ENCODE peak calls at places on chromosomes 5 and 9, in eight cellular contexts. L is fibroblast of pulmonary artery, Y is IMR-90, D is epithelial cell of esophagus, G is MM.1S, R is heart left ventricle, S is AG09309, K is AG10803. A is an unnamed sample.

GRCh38 chr5:73826761-73827450 is 200.9 kb downstream of the ARHGEF28 start:
- DNase-seq in L (peak; percentile 71), Y (peak; percentile 93), D (peak; percentile 98), G (no peak), R (no peak), S (peak; percentile 63), K (peak; percentile 80), A (peak; percentile 85)

GRCh38 chr5:136522217-136522956 is 157.0 kb upstream of the TRPC7 start:
- DNase-seq in L (no peak), Y (no peak), D (no peak), G (no peak), R (no peak), S (no peak), K (no peak), A (no peak)

GRCh38 chr9:35675732-35676392 is 2.1 kb downstream of the CA9 start:
- DNase-seq in L (no peak), Y (no peak), D (no peak), G (no peak), R (peak; percentile 60), S (no peak), K (no peak), A (no peak)

GRCh38 chr5:156879665-156880285 is 29.7 kb downstream of the PPP1R2B start:
- DNase-seq in L (no peak), Y (no peak), D (no peak), G (peak; percentile 94), R (no peak), S (no peak), K (no peak), A (no peak)

GRCh38 chr5:172364773-172365172 is 81.2 kb upstream of the UBTD2 start:
- DNase-seq in L (peak; percentile 26), Y (no peak), D (no peak), G (peak; percentile 50), R (no peak), S (no peak), K (no peak), A (no peak)

GRCh38 chr5:45491368-45491767 is 204.8 kb downstream of the HCN1 start:
- DNase-seq in L (no peak), Y (no peak), D (no peak), G (no peak), R (no peak), S (no peak), K (no peak), A (no peak)

GRCh38 chr9:82540175-82540574 is 522.8 kb downstream of the RASEF start:
- DNase-seq in L (no peak), Y (no peak), D (peak; percentile 96), G (no peak), R (no peak), S (no peak), K (no peak), A (no peak)

GRCh38 chr9:113343732-113344231 is 3.7 kb upstream of the WDR31 start:
- DNase-seq in L (peak; percentile 65), Y (no peak), D (peak; percentile 8), G (peak; percentile 41), R (peak; percentile 92), S (peak; percentile 7), K (peak; percentile 35), A (peak; percentile 10)

GRCh38 chr5:102561894-102562760 is 63.3 kb upstream of the SLCO6A1 start:
- DNase-seq in L (peak; percentile 21), Y (peak; percentile 1), D (peak; percentile 35), G (peak; percentile 24), R (no peak), S (no peak), K (peak; percentile 15), A (peak; percentile 19)

GRCh38 chr9:98222885-98223640 is 30.6 kb upstream of the CORO2A start:
- DNase-seq in L (peak; percentile 97), Y (peak; percentile 99), D (peak; percentile 99), G (no peak), R (no peak), S (peak; percentile 99), K (peak; percentile 100), A (peak; percentile 99)

GRCh38 chr9:18910858-18911257 is 122.2 kb downstream of the SAXO1 start:
- DNase-seq in L (no peak), Y (peak; percentile 53), D (no peak), G (no peak), R (no peak), S (no peak), K (no peak), A (no peak)

GRCh38 chr9:124010665-124011321 is 775 bp upstream of the LHX2 start:
- DNase-seq in L (peak; percentile 28), Y (no peak), D (no peak), G (no peak), R (no peak), S (no peak), K (peak; percentile 35), A (no peak)

GRCh38 chr5:15794117-15794985 is 294.4 kb downstream of the FBXL7 start:
- DNase-seq in L (peak; percentile 64), Y (peak; percentile 24), D (peak; percentile 13), G (peak; percentile 64), R (no peak), S (no peak), K (no peak), A (no peak)

GRCh38 chr9:137813651-137814415 is 63.7 kb upstream of the CACNA1B start:
- DNase-seq in L (no peak), Y (no peak), D (peak; percentile 92), G (no peak), R (no peak), S (no peak), K (no peak), A (no peak)

GRCh38 chr5:72412283-72413055 is 92.3 kb downstream of the PTCD2 start:
- DNase-seq in L (peak; percentile 74), Y (peak; percentile 65), D (no peak), G (no peak), R (no peak), S (peak; percentile 60), K (peak; percentile 89), A (peak; percentile 58)
- TF ChIP-seq CTCF in L (peak; percentile 39), Y (peak; percentile 51), D (no peak), G (no peak), R (no peak), S (peak; percentile 68), K (peak; percentile 83), A (peak; percentile 35)

DNA sequence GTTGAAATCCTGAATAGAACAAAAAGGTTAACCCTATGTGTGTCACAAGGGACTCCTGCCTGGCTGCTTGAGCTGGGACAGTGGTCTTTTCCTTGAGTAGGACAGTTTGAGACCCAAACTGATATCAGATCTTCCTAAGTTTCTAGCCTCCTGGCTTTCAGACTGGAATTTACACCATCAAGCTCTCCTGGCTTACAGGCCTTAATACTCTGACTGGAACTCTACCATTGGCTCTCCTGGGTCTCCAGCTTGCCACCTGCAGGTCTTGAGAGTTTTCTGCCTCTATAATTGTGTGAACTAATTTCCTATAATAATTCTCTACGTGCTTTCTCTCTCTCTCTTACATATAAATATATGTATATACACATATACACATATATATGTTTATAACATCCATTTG is 112.5 kb downstream of the PRR16 start:
- DNase-seq in L (no peak), Y (no peak), D (no peak), G (no peak), R (no peak), S (no peak), K (no peak), A (no peak)
- TF ChIP-seq CTCF in L (no peak), Y (no peak), D (no peak), G (no peak), R (no peak), S (no peak), K (no peak), A (no peak)

DNA sequence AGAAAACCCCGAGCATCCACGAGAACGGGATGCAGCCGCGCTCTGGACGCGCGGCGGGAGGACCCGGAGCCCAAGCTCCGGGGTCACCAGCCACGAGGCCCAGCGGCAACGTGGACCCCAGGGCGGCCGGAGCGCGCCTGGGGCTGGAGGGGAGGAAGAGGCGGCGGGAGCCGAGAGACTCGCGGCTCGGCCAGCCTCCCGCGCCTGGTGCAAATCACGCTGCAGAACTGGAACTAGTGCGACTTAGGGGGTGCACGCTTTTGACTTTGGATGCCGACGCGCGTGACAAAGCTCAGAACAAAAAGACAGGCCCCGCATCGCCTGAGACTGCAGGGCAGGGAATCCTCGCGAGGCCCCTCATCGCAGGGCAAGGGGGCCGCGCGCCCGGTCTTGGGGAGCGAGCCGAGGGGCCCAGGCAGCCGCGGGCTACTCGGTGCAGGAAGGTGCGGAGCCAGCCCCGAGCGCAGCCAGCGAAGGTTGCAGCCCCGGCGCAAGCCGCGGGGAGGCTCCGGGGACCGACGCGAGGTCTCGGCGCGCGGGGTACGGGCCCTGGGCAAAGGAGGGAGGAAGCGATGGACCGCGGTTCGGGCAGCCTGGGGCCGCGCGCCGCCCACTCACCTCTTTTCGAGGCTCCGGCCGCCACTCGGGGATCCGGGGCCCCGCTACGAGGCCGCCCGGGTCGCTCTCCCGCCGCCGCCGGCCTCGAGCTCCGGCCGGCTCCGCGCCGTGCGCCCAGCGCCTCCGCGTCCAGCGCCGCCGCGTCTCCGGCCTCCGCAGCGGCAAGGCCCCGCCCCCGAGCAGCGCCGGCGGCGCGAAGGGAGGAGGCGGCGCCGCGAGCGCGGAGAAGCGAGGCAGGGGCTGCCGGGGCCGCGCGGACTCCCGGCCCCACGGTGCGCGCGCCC is at the start of gene GOLM1:
- DNase-seq in L (peak; percentile 63), Y (peak; percentile 60), D (peak; percentile 70), G (peak; percentile 69), R (peak; percentile 55), S (no peak), K (peak; percentile 62), A (peak; percentile 49)
- TF ChIP-seq CTCF in L (no peak), Y (no peak), D (no peak), G (peak; percentile 15), R (no peak), S (no peak), K (no peak), A (peak; percentile 23)

GRCh38 chr9:127856094-127856740 is 1.8 kb upstream of the ENG start:
- DNase-seq in L (no peak), Y (no peak), D (no peak), G (no peak), R (no peak), S (no peak), K (no peak), A (no peak)

GRCh38 chr9:127852829-127853228 is 1.6 kb downstream of the ENG start:
- DNase-seq in L (no peak), Y (no peak), D (no peak), G (no peak), R (no peak), S (no peak), K (no peak), A (no peak)

GRCh38 chr9:127853312-127854168 is 918 bp downstream of the ENG start:
- DNase-seq in L (no peak), Y (no peak), D (no peak), G (no peak), R (no peak), S (no peak), K (peak; percentile 29), A (no peak)

GRCh38 chr9:127855522-127855921 is 1.1 kb upstream of the ENG start:
- DNase-seq in L (no peak), Y (no peak), D (no peak), G (no peak), R (no peak), S (no peak), K (no peak), A (no peak)

DNA sequence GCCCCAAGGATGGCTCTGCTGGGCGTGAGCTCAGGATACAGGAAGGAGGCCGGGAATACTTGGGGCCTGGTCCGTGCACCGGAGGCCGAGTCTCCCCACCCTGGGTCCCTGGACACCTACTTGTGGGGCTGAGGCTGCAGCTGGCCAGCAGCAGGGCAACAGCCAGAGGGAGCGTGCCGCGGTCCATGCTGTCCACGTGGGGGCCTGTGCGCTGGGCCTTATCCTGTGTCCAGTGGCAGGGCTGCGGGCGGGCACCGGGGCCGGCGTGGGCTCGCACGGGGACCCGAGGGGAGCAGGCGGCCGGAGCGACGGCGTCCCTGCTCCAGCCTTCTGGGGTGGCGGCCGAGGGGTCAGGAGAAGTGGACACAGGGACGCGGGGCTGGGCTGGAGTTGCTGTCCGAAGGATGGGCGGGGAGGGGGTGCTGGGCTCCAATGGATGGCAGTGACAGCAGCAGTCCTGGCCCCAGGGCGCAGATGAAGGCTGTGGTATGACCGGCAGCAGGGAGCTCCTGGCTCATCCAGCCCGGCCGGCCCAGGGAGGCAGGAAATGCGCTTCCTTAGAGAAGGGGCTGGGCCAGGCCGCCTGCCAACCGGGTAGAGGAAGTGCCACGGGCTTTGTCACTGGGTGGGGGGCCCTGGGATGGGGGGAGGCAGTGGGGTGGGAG is at the start of gene ENG:
- DNase-seq in L (peak; percentile 65), Y (peak; percentile 59), D (peak; percentile 53), G (no peak), R (peak; percentile 94), S (no peak), K (peak; percentile 71), A (peak; percentile 56)
- TF ChIP-seq CTCF in L (no peak), Y (peak; percentile 31), D (no peak), G (no peak), R (no peak), S (peak; percentile 18), K (peak; percentile 23), A (peak; percentile 33)

A was measured in astrocyte of the spinal cord.